ENCODE peak calls at places on chromosomes 3 and 15, in six cellular contexts. D is astrocyte of the spinal cord, R is mammary epithelial cell, Q is NCI-H1417 treated with DMSO at 0.1 percent for 48 hours, O is Right ventricle myocardium inferior, M is NCI-H2029 treated with DMSO at 0.1 percent for 48 hours. K is an unnamed sample.

GRCh38 chr3:2268779-2269178 is 170.1 kb downstream of the CNTN4 start:
- DNase-seq in Q (no peak), M (no peak), D (no peak), O (no peak), R (no peak), K (no peak)

GRCh38 chr3:83230841-83231240 is 1469.4 kb upstream of the GBE1 start:
- DNase-seq in O (no peak), M (no peak), D (no peak), R (no peak), Q (no peak), K (no peak)

GRCh38 chr15:56017511-56017910 is 24.1 kb upstream of the NEDD4 start:
- DNase-seq in R (no peak), M (no peak), Q (no peak), D (no peak), O (no peak), K (no peak)

GRCh38 chr3:148975277-148975676 is 16.1 kb upstream of the GYG1 start:
- DNase-seq in D (no peak), O (no peak), R (no peak), M (peak), Q (no peak), K (peak)

GRCh38 chr3:19046440-19046839 is 101.9 kb upstream of the KCNH8 start:
- DNase-seq in Q (no peak), R (no peak), M (no peak), O (no peak), D (no peak), K (peak)

GRCh38 chr15:85316244-85316934 is 64.0 kb upstream of the AKAP13 start:
- DNase-seq in R (no peak), Q (no peak), O (no peak), D (peak), M (no peak), K (no peak)

GRCh38 chr15:88896339-88897033 is 1.1 kb upstream of the HAPLN3 start:
- DNase-seq in Q (no peak), R (no peak), D (no peak), M (no peak), O (no peak), K (peak)

GRCh38 chr15:99732711-99733267 is 448 bp downstream of the LYSMD4 start:
- DNase-seq in O (no peak), D (no peak), Q (no peak), M (no peak), R (peak), K (no peak)

GRCh38 chr3:121748638-121749275 is 784 bp downstream of the GOLGB1 start:
- DNase-seq in Q (no peak), M (no peak), R (peak), O (no peak), D (peak), K (no peak)

GRCh38 chr3:181176610-181177009 is 187.1 kb upstream of the DNAJC19 start:
- DNase-seq in M (peak), O (peak), D (peak), R (peak), Q (peak), K (peak)

GRCh38 chr3:49916686-49917085 is 12.9 kb downstream of the MON1A start:
- DNase-seq in Q (no peak), D (no peak), M (no peak), R (no peak), O (no peak), K (no peak)

GRCh38 chr3:103440539-103441113 is 1005.8 kb downstream of the ZPLD1 start:
- DNase-seq in D (peak), Q (no peak), R (no peak), O (no peak), M (no peak), K (peak)

GRCh38 chr3:129597087-129597791 is 9.2 kb downstream of the PLXND1 start:
- DNase-seq in M (no peak), R (no peak), Q (peak), D (peak), O (no peak), K (peak)

GRCh38 chr3:143067201-143067600 is 52.4 kb upstream of the CHST2 start:
- DNase-seq in O (no peak), D (no peak), M (no peak), Q (no peak), R (no peak), K (peak)

GRCh38 chr3:129645291-129645690 is 38.8 kb upstream of the PLXND1 start:
- DNase-seq in M (no peak), Q (no peak), D (no peak), O (no peak), R (no peak), K (no peak)

GRCh38 chr15:48645558-48646330 is at the start of gene FBN1:
- DNase-seq in D (peak), O (peak), R (peak), Q (no peak), M (no peak), K (peak)

GRCh38 chr15:47801522-47801921 is 84.2 kb downstream of the SEMA6D start:
- DNase-seq in Q (no peak), O (no peak), R (peak), M (no peak), D (no peak), K (no peak)

GRCh38 chr15:25859838-25860645 is 3.1 kb downstream of the ATP10A start:
- DNase-seq in O (no peak), Q (no peak), M (no peak), R (no peak), D (no peak), K (no peak)